ENCODE peak calls at places on chromosomes 2 and 18, in six cellular contexts. One of them, this sample, is unnamed.

GRCh38 chr2:209663149-209663548 is 108.5 kb upstream of the UNC80 start:
- DNase-seq in stimulated activated CD4-positive, alpha-beta T cell treated with anti-CD3 and anti-CD28 coated beads, Interleukin-4, amount 100 ng/mL, for 1 hour: no peak
- DNase-seq in activated CD4-positive, alpha-beta T cell treated with anti-CD3 and anti-CD28 coated beads, Interleukin-2, amount 10 ng/mL, durations not matched to agents 24 days and 14 days: no peak
- DNase-seq in GM12892: no peak
- DNase-seq in iris pigment epithelial cell: peak
- DNase-seq in left colon: no peak
- DNase-seq in this sample: no peak

GRCh38 chr2:65103013-65103720 is 26.7 kb downstream of the RAB1A start:
- DNase-seq in left colon: no peak
- DNase-seq in GM12892: no peak
- DNase-seq in stimulated activated CD4-positive, alpha-beta T cell treated with anti-CD3 and anti-CD28 coated beads, Interleukin-4, amount 100 ng/mL, for 1 hour: no peak
- DNase-seq in iris pigment epithelial cell: no peak
- DNase-seq in activated CD4-positive, alpha-beta T cell treated with anti-CD3 and anti-CD28 coated beads, Interleukin-2, amount 10 ng/mL, durations not matched to agents 24 days and 14 days: no peak
- DNase-seq in this sample: no peak

GRCh38 chr2:28716265-28716865 is 35.3 kb upstream of the PPP1CB start:
- DNase-seq in iris pigment epithelial cell: peak
- DNase-seq in activated CD4-positive, alpha-beta T cell treated with anti-CD3 and anti-CD28 coated beads, Interleukin-2, amount 10 ng/mL, durations not matched to agents 24 days and 14 days: no peak
- DNase-seq in left colon: peak
- DNase-seq in GM12892: no peak
- DNase-seq in stimulated activated CD4-positive, alpha-beta T cell treated with anti-CD3 and anti-CD28 coated beads, Interleukin-4, amount 100 ng/mL, for 1 hour: no peak
- DNase-seq in this sample: no peak

GRCh38 chr2:197599285-197599965 is 76.0 kb downstream of the RFTN2 start:
- DNase-seq in iris pigment epithelial cell: peak
- DNase-seq in left colon: no peak
- DNase-seq in stimulated activated CD4-positive, alpha-beta T cell treated with anti-CD3 and anti-CD28 coated beads, Interleukin-4, amount 100 ng/mL, for 1 hour: peak
- DNase-seq in activated CD4-positive, alpha-beta T cell treated with anti-CD3 and anti-CD28 coated beads, Interleukin-2, amount 10 ng/mL, durations not matched to agents 24 days and 14 days: peak
- DNase-seq in GM12892: peak
- DNase-seq in this sample: peak

GRCh38 chr2:135164431-135164830 is 112.3 kb downstream of the RAB3GAP1 start:
- DNase-seq in stimulated activated CD4-positive, alpha-beta T cell treated with anti-CD3 and anti-CD28 coated beads, Interleukin-4, amount 100 ng/mL, for 1 hour: no peak
- DNase-seq in activated CD4-positive, alpha-beta T cell treated with anti-CD3 and anti-CD28 coated beads, Interleukin-2, amount 10 ng/mL, durations not matched to agents 24 days and 14 days: no peak
- DNase-seq in iris pigment epithelial cell: peak
- DNase-seq in left colon: no peak
- DNase-seq in GM12892: no peak
- DNase-seq in this sample: no peak

GRCh38 chr2:85583667-85584353 is 421 bp upstream of the VAMP5 start:
- DNase-seq in iris pigment epithelial cell: no peak
- DNase-seq in GM12892: no peak
- DNase-seq in left colon: no peak
- DNase-seq in activated CD4-positive, alpha-beta T cell treated with anti-CD3 and anti-CD28 coated beads, Interleukin-2, amount 10 ng/mL, durations not matched to agents 24 days and 14 days: peak
- DNase-seq in stimulated activated CD4-positive, alpha-beta T cell treated with anti-CD3 and anti-CD28 coated beads, Interleukin-4, amount 100 ng/mL, for 1 hour: peak
- DNase-seq in this sample: no peak

GRCh38 chr2:217953531-217953932 is 49.3 kb downstream of the TNS1 start:
- DNase-seq in GM12892: no peak
- DNase-seq in activated CD4-positive, alpha-beta T cell treated with anti-CD3 and anti-CD28 coated beads, Interleukin-2, amount 10 ng/mL, durations not matched to agents 24 days and 14 days: no peak
- DNase-seq in left colon: peak
- DNase-seq in iris pigment epithelial cell: no peak
- DNase-seq in stimulated activated CD4-positive, alpha-beta T cell treated with anti-CD3 and anti-CD28 coated beads, Interleukin-4, amount 100 ng/mL, for 1 hour: no peak
- DNase-seq in this sample: no peak

GRCh38 chr2:53130441-53130943 is 637.1 kb upstream of the CHAC2 start:
- DNase-seq in left colon: no peak
- DNase-seq in stimulated activated CD4-positive, alpha-beta T cell treated with anti-CD3 and anti-CD28 coated beads, Interleukin-4, amount 100 ng/mL, for 1 hour: no peak
- DNase-seq in GM12892: no peak
- DNase-seq in iris pigment epithelial cell: peak
- DNase-seq in activated CD4-positive, alpha-beta T cell treated with anti-CD3 and anti-CD28 coated beads, Interleukin-2, amount 10 ng/mL, durations not matched to agents 24 days and 14 days: no peak
- DNase-seq in this sample: no peak

GRCh38 chr2:99821039-99821438 is 321.4 kb downstream of the AFF3 start:
- DNase-seq in activated CD4-positive, alpha-beta T cell treated with anti-CD3 and anti-CD28 coated beads, Interleukin-2, amount 10 ng/mL, durations not matched to agents 24 days and 14 days: no peak
- DNase-seq in iris pigment epithelial cell: no peak
- DNase-seq in GM12892: no peak
- DNase-seq in left colon: no peak
- DNase-seq in stimulated activated CD4-positive, alpha-beta T cell treated with anti-CD3 and anti-CD28 coated beads, Interleukin-4, amount 100 ng/mL, for 1 hour: no peak
- DNase-seq in this sample: no peak

GRCh38 chr18:13620206-13620672 is 106.1 kb downstream of the FAM210A start:
- DNase-seq in GM12892: no peak
- DNase-seq in left colon: no peak
- DNase-seq in stimulated activated CD4-positive, alpha-beta T cell treated with anti-CD3 and anti-CD28 coated beads, Interleukin-4, amount 100 ng/mL, for 1 hour: no peak
- DNase-seq in activated CD4-positive, alpha-beta T cell treated with anti-CD3 and anti-CD28 coated beads, Interleukin-2, amount 10 ng/mL, durations not matched to agents 24 days and 14 days: peak
- DNase-seq in iris pigment epithelial cell: no peak
- DNase-seq in this sample: no peak

This sample was measured in GM23338.